ENCODE peak calls at places on chromosomes 6 and 20, in four cellular contexts. A, K, Y and P are unnamed samples.

GRCh38 chr6:153130515-153131036 is 506 bp downstream of the RGS17 start:
- DNase-seq in K (no peak), Y (no peak), A (no peak), P (no peak)

GRCh38 chr6:13548500-13549210 is 25.7 kb upstream of the SIRT5 start:
- DNase-seq in K (no peak), Y (no peak), A (peak), P (no peak)

GRCh38 chr20:33092361-33092760 is 12.9 kb downstream of the BPIFB4 start:
- DNase-seq in K (no peak), Y (no peak), A (no peak), P (no peak)

GRCh38 chr6:47057830-47058540 is 15.9 kb upstream of the ADGRF1 start:
- DNase-seq in Y (no peak), A (peak), K (no peak), P (no peak)

GRCh38 chr20:367486-367887 is 13.1 kb upstream of the TRIB3 start:
- DNase-seq in Y (no peak), A (no peak), K (no peak), P (no peak)

GRCh38 chr20:38601216-38602184 is at the start of gene ARHGAP40:
- DNase-seq in K (no peak), Y (peak), A (peak), P (peak)

GRCh38 chr20:1331801-1332453 is 3.0 kb upstream of the SDCBP2 start:
- DNase-seq in Y (no peak), K (no peak), A (no peak), P (no peak)

GRCh38 chr20:64037498-64038213 is 1.7 kb downstream of the C20orf204 start:
- DNase-seq in A (no peak), Y (peak), K (no peak), P (no peak)

GRCh38 chr20:52999040-52999439 is 26.9 kb downstream of the TSHZ2 start:
- DNase-seq in A (no peak), K (no peak), Y (no peak), P (no peak)

GRCh38 chr6:158606935-158607334 is 37.6 kb downstream of the DYNLT1 start:
- DNase-seq in Y (no peak), A (no peak), K (no peak), P (no peak)

GRCh38 chr6:158064725-158065251 is 83.1 kb downstream of the SYNJ2 start:
- DNase-seq in A (no peak), K (no peak), Y (no peak), P (no peak)

GRCh38 chr20:6994452-6994851 is 227.0 kb downstream of the BMP2 start:
- DNase-seq in Y (no peak), K (no peak), A (no peak), P (no peak)

GRCh38 chr20:57264151-57264792 is 2.2 kb downstream of the BMP7 start:
- DNase-seq in Y (peak), A (peak), K (no peak), P (no peak)

GRCh38 chr6:85343428-85343827 is 106.5 kb upstream of the NT5E start:
- DNase-seq in A (no peak), K (no peak), Y (no peak), P (no peak)

GRCh38 chr6:109644131-109644530 is 46.9 kb downstream of the AK9 start:
- DNase-seq in Y (no peak), K (no peak), A (no peak), P (no peak)

GRCh38 chr6:163743796-163744195 is 329.3 kb downstream of the QKI start:
- DNase-seq in A (no peak), K (no peak), Y (no peak), P (no peak)

GRCh38 chr6:44067073-44067759 is 60.0 kb downstream of the MRPL14 start:
- DNase-seq in K (no peak), Y (no peak), A (no peak), P (no peak)

GRCh38 chr20:56391596-56392281 is at the start of gene AURKA:
- DNase-seq in K (no peak), A (peak), Y (no peak), P (peak)

GRCh38 chr6:133512410-133513016 is 271.4 kb downstream of the EYA4 start:
- DNase-seq in A (peak), Y (peak), K (no peak), P (peak)

GRCh38 chr6:8065519-8065911 is 1.3 kb upstream of the BLOC1S5 start:
- DNase-seq in Y (no peak), K (peak), A (no peak), P (no peak)

GRCh38 chr6:16184129-16184528 is 54.3 kb upstream of the GMPR start:
- DNase-seq in A (peak), K (peak), Y (peak), P (no peak)

GRCh38 chr6:75084872-75085381 is 120.9 kb downstream of the COL12A1 start:
- DNase-seq in K (no peak), A (peak), Y (no peak), P (no peak)
- TF ChIP-seq SP1 in K (no peak), A (no peak), Y (no peak), P (no peak)

GRCh38 chr6:132359891-132360290 is 41.4 kb downstream of the MOXD1 start:
- DNase-seq in A (no peak), Y (no peak), K (no peak), P (no peak)

GRCh38 chr6:132354517-132355167 is 46.6 kb downstream of the MOXD1 start:
- DNase-seq in A (no peak), K (peak), Y (peak), P (no peak)

GRCh38 chr6:132362318-132363185 is 38.7 kb downstream of the MOXD1 start:
- DNase-seq in A (no peak), Y (no peak), K (no peak), P (no peak)

DNA sequence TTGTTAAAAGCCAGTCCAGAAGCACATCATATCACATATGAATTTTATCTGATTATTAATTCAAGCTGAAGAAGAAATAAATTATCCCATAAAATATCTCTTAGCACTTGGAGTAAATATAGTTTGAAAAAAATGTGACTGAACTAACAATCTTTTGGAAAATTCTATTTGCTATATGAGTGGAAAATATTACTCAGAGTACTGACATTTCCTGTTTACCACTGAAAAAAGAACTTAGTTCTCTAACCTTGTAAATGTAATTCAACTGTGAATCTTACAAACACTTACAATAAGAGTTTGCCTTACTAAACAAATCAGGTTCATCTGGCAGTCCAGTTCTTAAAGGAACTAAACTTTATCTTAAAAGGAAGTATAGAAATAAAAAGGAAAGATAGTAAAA is 44.2 kb downstream of the MOXD1 start:
- DNase-seq in A (no peak), K (no peak), Y (no peak), P (no peak)
- TF ChIP-seq BHLHE40 in A (no peak), K (no peak), Y (no peak), P (no peak)

GRCh38 chr6:11140061-11140460 is 28.5 kb upstream of the ERVFRD-1 start:
- DNase-seq in Y (no peak), K (no peak), A (no peak), P (no peak)

GRCh38 chr6:11142296-11143027 is 30.9 kb upstream of the ERVFRD-1 start:
- DNase-seq in K (no peak), Y (no peak), A (no peak), P (no peak)

GRCh38 chr6:11143394-11144371 is 32.2 kb upstream of the ERVFRD-1 start:
- DNase-seq in Y (peak), K (no peak), A (peak), P (no peak)

GRCh38 chr6:11146117-11146826 is 34.7 kb upstream of the ERVFRD-1 start:
- DNase-seq in K (no peak), A (no peak), Y (no peak), P (no peak)

DNA sequence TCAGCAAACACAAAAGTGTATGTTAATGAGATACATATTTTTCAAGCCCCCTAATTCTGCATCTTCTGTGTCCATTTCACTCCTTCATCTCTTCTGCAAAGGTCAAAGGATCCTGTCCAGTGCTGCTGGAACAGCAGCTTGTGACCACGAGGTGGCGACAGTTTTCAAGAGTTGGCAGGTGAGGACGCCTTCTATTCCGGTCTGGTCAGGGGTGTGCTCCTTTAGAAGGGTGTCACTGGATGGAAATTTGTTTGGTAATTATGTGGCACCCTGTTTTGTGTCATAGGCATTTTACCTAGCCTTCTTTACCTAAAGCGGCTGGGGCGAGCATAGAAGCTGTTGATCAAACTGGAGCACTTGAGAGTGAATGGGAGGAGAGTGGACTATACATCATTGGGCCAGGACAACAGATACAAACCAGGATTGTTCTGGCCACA is 32.9 kb upstream of the ERVFRD-1 start:
- DNase-seq in K (peak), A (peak), Y (peak), P (peak)
- TF ChIP-seq FOXM1 in K (no peak), A (no peak), Y (no peak), P (no peak)

GRCh38 chr20:8223096-8223870 is 91.2 kb downstream of the PLCB1 start:
- DNase-seq in Y (no peak), K (no peak), A (peak), P (no peak)
- TF ChIP-seq SP1 in Y (no peak), K (no peak), A (no peak), P (no peak)

GRCh38 chr6:39493174-39493573 is 170.7 kb upstream of the KCNK16 start:
- DNase-seq in K (no peak), A (no peak), Y (no peak), P (no peak)

GRCh38 chr6:39490120-39490519 is 167.6 kb upstream of the KCNK16 start:
- DNase-seq in K (no peak), A (no peak), Y (no peak), P (no peak)

GRCh38 chr6:39493717-39494116 is 171.2 kb upstream of the KCNK16 start:
- DNase-seq in K (no peak), Y (no peak), A (no peak), P (no peak)

GRCh38 chr6:39484276-39484675 is 161.8 kb upstream of the KCNK16 start:
- DNase-seq in Y (peak), K (no peak), A (no peak), P (no peak)

GRCh38 chr6:39488255-39488881 is 165.9 kb upstream of the KCNK16 start:
- DNase-seq in A (no peak), K (no peak), Y (no peak), P (no peak)
- TF ChIP-seq BHLHE40 in A (no peak), K (no peak), Y (no peak), P (no peak)

DNA sequence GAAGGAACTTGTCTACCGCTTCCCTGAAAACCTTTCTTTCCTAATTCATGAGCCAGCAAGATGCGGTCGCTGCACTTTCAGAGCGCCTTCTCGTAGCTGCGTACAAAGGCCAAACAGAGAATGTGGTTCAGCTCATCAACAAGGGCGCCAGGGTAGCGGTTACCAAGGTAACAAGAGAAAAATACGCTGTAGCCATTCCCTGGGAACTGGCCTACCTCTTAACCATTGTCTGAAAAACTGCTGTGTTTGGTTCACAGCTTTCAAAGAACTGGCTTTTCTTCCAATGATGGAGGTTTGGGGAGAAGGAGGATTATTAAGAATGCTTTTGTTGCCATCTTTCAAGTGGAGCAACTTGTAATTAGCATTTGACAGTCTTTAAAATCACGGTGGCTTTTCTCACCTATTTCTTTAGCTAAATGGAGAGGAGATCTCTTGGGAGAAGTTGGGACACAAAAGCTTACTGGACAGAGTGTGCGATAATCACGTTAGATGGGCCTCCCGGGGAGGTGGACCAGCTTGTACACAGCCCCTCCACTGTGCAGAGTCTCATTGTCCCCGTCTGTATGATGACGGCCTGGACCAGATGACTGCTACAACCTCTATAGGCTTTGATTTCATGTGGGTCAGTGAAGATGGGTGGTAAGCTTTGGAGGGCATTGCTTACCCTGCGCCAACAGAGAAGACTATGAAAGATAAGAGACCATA is 71.5 kb downstream of the LYRM2 start:
- DNase-seq in Y (no peak), K (no peak), A (peak), P (no peak)
- TF ChIP-seq FOXM1 in Y (no peak), K (no peak), A (no peak), P (no peak)

GRCh38 chr6:105991561-105992314 is 94.4 kb upstream of the PRDM1 start:
- DNase-seq in A (peak), Y (peak), K (no peak), P (peak)
- TF ChIP-seq SP1 in A (no peak), Y (no peak), K (no peak), P (no peak)

GRCh38 chr6:166055801-166056200 is 111.8 kb downstream of the TBXT start:
- DNase-seq in A (no peak), Y (no peak), K (no peak), P (no peak)
- TF ChIP-seq BHLHE40 in A (no peak), Y (no peak), K (no peak), P (no peak)

GRCh38 chr6:168132531-168133184 is 53.6 kb upstream of the FRMD1 start:
- DNase-seq in K (no peak), A (peak), Y (peak), P (peak)

GRCh38 chr6:168133186-168133585 is 54.2 kb upstream of the FRMD1 start:
- DNase-seq in A (no peak), Y (no peak), K (no peak), P (no peak)

GRCh38 chr6:168131464-168132415 is 52.7 kb upstream of the FRMD1 start:
- DNase-seq in A (no peak), Y (no peak), K (no peak), P (no peak)

GRCh38 chr6:168134399-168135201 is 55.6 kb upstream of the FRMD1 start:
- DNase-seq in K (no peak), Y (no peak), A (no peak), P (no peak)

GRCh38 chr6:168133707-168134398 is 54.8 kb upstream of the FRMD1 start:
- DNase-seq in K (no peak), A (no peak), Y (no peak), P (no peak)
- TF ChIP-seq FOXM1 in K (no peak), A (no peak), Y (no peak), P (no peak)

GRCh38 chr6:138370631-138371451 is 6.9 kb upstream of the SMIM28 start:
- DNase-seq in K (no peak), A (no peak), Y (peak), P (no peak)

GRCh38 chr6:138371720-138372119 is 6.0 kb upstream of the SMIM28 start:
- DNase-seq in Y (peak), K (no peak), A (no peak), P (peak)

GRCh38 chr6:138374230-138374629 is 3.5 kb upstream of the SMIM28 start:
- DNase-seq in Y (no peak), A (no peak), K (no peak), P (no peak)

GRCh38 chr6:138372711-138373463 is 4.8 kb upstream of the SMIM28 start:
- DNase-seq in A (no peak), Y (no peak), K (no peak), P (no peak)

DNA sequence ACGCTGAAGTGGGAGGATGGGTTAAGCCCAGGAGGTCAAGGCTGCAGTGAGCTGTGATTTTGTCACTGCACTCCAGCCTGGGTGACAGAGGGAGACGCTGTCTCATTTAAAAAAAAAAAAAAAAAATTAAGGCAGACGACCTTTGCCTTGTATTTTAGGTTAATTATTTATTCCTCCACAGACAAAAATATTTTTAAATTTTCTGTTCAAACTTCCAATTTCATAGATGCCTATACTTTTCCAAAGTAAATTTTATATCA is 6.3 kb upstream of the SMIM28 start:
- DNase-seq in K (no peak), Y (no peak), A (no peak), P (no peak)
- TF ChIP-seq SP1 in K (no peak), Y (no peak), A (no peak), P (no peak)